ENCODE peak calls at places on chromosome 18, in ten cellular contexts. One of them, this sample, is unnamed.

GRCh38 chr18:47725656-47726055 is 204.8 kb downstream of the SMAD2 start:
- DNase-seq in GM12891: no peak
- DNase-seq in NB4: no peak
- DNase-seq in stomach: peak
- DNase-seq in A549: no peak
- DNase-seq in gastrocnemius medialis: no peak
- DNase-seq in suprapubic skin: peak
- DNase-seq in HepG2: no peak
- DNase-seq in spleen: no peak
- DNase-seq in ovary: no peak
- DNase-seq in this sample: no peak

GRCh38 chr18:2391470-2391869 is 179.8 kb downstream of the METTL4 start:
- DNase-seq in GM12891: no peak
- DNase-seq in NB4: no peak
- DNase-seq in stomach: no peak
- DNase-seq in A549: no peak
- DNase-seq in gastrocnemius medialis: no peak
- DNase-seq in suprapubic skin: no peak
- DNase-seq in HepG2: no peak
- DNase-seq in spleen: no peak
- DNase-seq in ovary: no peak
- DNase-seq in this sample: no peak

GRCh38 chr18:11976882-11977281 is 4.4 kb upstream of the IMPA2 start:
- DNase-seq in GM12891: no peak
- DNase-seq in NB4: no peak
- DNase-seq in stomach: no peak
- DNase-seq in A549: no peak
- DNase-seq in gastrocnemius medialis: no peak
- DNase-seq in suprapubic skin: no peak
- DNase-seq in HepG2: no peak
- DNase-seq in spleen: no peak
- DNase-seq in ovary: no peak
- DNase-seq in this sample: no peak

GRCh38 chr18:13175754-13176210 is 42.8 kb upstream of the LDLRAD4 start:
- DNase-seq in GM12891: no peak
- DNase-seq in NB4: no peak
- DNase-seq in stomach: no peak
- DNase-seq in A549: no peak
- DNase-seq in gastrocnemius medialis: no peak
- DNase-seq in suprapubic skin: no peak
- DNase-seq in HepG2: peak
- DNase-seq in spleen: no peak
- DNase-seq in ovary: no peak
- DNase-seq in this sample: no peak

GRCh38 chr18:32095156-32095555 is 3.5 kb downstream of the RNF138 start:
- DNase-seq in GM12891: no peak
- DNase-seq in NB4: no peak
- DNase-seq in stomach: no peak
- DNase-seq in A549: no peak
- DNase-seq in gastrocnemius medialis: no peak
- DNase-seq in suprapubic skin: no peak
- DNase-seq in HepG2: no peak
- DNase-seq in spleen: no peak
- DNase-seq in ovary: no peak
- DNase-seq in this sample: no peak

GRCh38 chr18:12944724-12945123 is 3.1 kb upstream of the SEH1L start:
- DNase-seq in GM12891: no peak
- DNase-seq in NB4: peak
- DNase-seq in stomach: peak
- DNase-seq in A549: no peak
- DNase-seq in gastrocnemius medialis: no peak
- DNase-seq in suprapubic skin: no peak
- DNase-seq in HepG2: no peak
- DNase-seq in spleen: no peak
- DNase-seq in ovary: no peak
- DNase-seq in this sample: peak

GRCh38 chr18:58870130-58870529 is 5.5 kb downstream of the ZNF532 start:
- DNase-seq in GM12891: no peak
- DNase-seq in NB4: no peak
- DNase-seq in stomach: no peak
- DNase-seq in A549: no peak
- DNase-seq in gastrocnemius medialis: no peak
- DNase-seq in suprapubic skin: no peak
- DNase-seq in HepG2: no peak
- DNase-seq in spleen: no peak
- DNase-seq in ovary: no peak
- DNase-seq in this sample: no peak

GRCh38 chr18:31598021-31598805 is 6.5 kb downstream of the TTR start:
- DNase-seq in GM12891: no peak
- DNase-seq in NB4: no peak
- DNase-seq in stomach: no peak
- DNase-seq in A549: no peak
- DNase-seq in gastrocnemius medialis: no peak
- DNase-seq in suprapubic skin: no peak
- DNase-seq in HepG2: no peak
- DNase-seq in spleen: no peak
- DNase-seq in ovary: no peak
- DNase-seq in this sample: no peak

GRCh38 chr18:75162978-75163377 is 46.0 kb downstream of the PTGR3 start:
- DNase-seq in GM12891: no peak
- DNase-seq in NB4: no peak
- DNase-seq in stomach: no peak
- DNase-seq in A549: no peak
- DNase-seq in gastrocnemius medialis: no peak
- DNase-seq in suprapubic skin: no peak
- DNase-seq in HepG2: no peak
- DNase-seq in spleen: no peak
- DNase-seq in ovary: no peak
- DNase-seq in this sample: no peak

GRCh38 chr18:75160315-75160714 is 48.6 kb downstream of the PTGR3 start:
- DNase-seq in GM12891: no peak
- DNase-seq in NB4: no peak
- DNase-seq in stomach: no peak
- DNase-seq in A549: no peak
- DNase-seq in gastrocnemius medialis: no peak
- DNase-seq in suprapubic skin: peak
- DNase-seq in HepG2: no peak
- DNase-seq in spleen: no peak
- DNase-seq in ovary: no peak
- DNase-seq in this sample: no peak

GRCh38 chr18:75163736-75164135 is 45.2 kb downstream of the PTGR3 start:
- DNase-seq in GM12891: no peak
- DNase-seq in NB4: no peak
- DNase-seq in stomach: no peak
- DNase-seq in A549: no peak
- DNase-seq in gastrocnemius medialis: no peak
- DNase-seq in suprapubic skin: no peak
- DNase-seq in HepG2: no peak
- DNase-seq in spleen: no peak
- DNase-seq in ovary: no peak
- DNase-seq in this sample: no peak

GRCh38 chr18:75162467-75162866 is 46.5 kb downstream of the PTGR3 start:
- DNase-seq in GM12891: no peak
- DNase-seq in NB4: no peak
- DNase-seq in stomach: no peak
- DNase-seq in A549: no peak
- DNase-seq in gastrocnemius medialis: peak
- DNase-seq in suprapubic skin: no peak
- DNase-seq in HepG2: no peak
- DNase-seq in spleen: no peak
- DNase-seq in ovary: no peak
- DNase-seq in this sample: no peak

DNA sequence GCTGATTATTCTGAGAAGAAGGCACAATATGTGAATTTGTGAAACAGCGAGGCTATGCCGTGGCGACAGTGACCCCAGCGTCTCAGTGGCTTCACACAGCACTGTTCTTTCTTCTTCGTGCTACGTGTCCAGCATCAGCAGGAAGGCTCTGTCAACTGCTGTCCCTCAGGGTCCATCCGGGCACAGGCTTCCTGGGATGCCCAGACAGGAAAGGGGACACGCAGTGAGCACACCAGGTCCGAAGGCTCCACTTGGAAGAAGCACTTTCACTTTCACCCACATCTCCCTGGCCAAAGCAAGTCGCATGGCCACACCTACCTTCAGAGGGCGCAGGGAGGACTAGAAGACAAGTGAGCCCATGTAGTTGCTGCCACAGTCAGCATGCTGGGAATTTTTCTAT is 47.3 kb downstream of the PTGR3 start:
- DNase-seq in GM12891: no peak
- DNase-seq in NB4: peak
- DNase-seq in stomach: peak
- DNase-seq in A549: peak
- DNase-seq in gastrocnemius medialis: peak
- DNase-seq in suprapubic skin: no peak
- DNase-seq in HepG2: peak
- DNase-seq in spleen: no peak
- DNase-seq in ovary: no peak
- DNase-seq in this sample: peak
- TF ChIP-seq POLR2A in GM12891: no peak
- TF ChIP-seq POLR2A in NB4: no peak
- TF ChIP-seq POLR2A in stomach: no peak
- TF ChIP-seq POLR2A in A549: no peak
- TF ChIP-seq POLR2A in gastrocnemius medialis: no peak
- TF ChIP-seq POLR2A in suprapubic skin: no peak
- TF ChIP-seq POLR2A in HepG2: no peak
- TF ChIP-seq POLR2A in spleen: no peak
- TF ChIP-seq POLR2A in ovary: no peak
- TF ChIP-seq POLR2A in this sample: no peak

GRCh38 chr18:48869591-48869990 is 81.2 kb downstream of the SMAD7 start:
- DNase-seq in GM12891: no peak
- DNase-seq in NB4: no peak
- DNase-seq in stomach: no peak
- DNase-seq in A549: no peak
- DNase-seq in gastrocnemius medialis: no peak
- DNase-seq in suprapubic skin: no peak
- DNase-seq in HepG2: no peak
- DNase-seq in spleen: peak
- DNase-seq in ovary: no peak
- DNase-seq in this sample: no peak

GRCh38 chr18:48867978-48868377 is 82.8 kb downstream of the SMAD7 start:
- DNase-seq in GM12891: no peak
- DNase-seq in NB4: no peak
- DNase-seq in stomach: no peak
- DNase-seq in A549: no peak
- DNase-seq in gastrocnemius medialis: no peak
- DNase-seq in suprapubic skin: no peak
- DNase-seq in HepG2: no peak
- DNase-seq in spleen: peak
- DNase-seq in ovary: no peak
- DNase-seq in this sample: no peak

GRCh38 chr18:48866028-48866733 is 84.6 kb downstream of the SMAD7 start:
- DNase-seq in GM12891: no peak
- DNase-seq in NB4: no peak
- DNase-seq in stomach: peak
- DNase-seq in A549: no peak
- DNase-seq in gastrocnemius medialis: peak
- DNase-seq in suprapubic skin: no peak
- DNase-seq in HepG2: no peak
- DNase-seq in spleen: peak
- DNase-seq in ovary: peak
- DNase-seq in this sample: peak

GRCh38 chr18:48866856-48867255 is 83.9 kb downstream of the SMAD7 start:
- DNase-seq in GM12891: no peak
- DNase-seq in NB4: no peak
- DNase-seq in stomach: no peak
- DNase-seq in A549: no peak
- DNase-seq in gastrocnemius medialis: no peak
- DNase-seq in suprapubic skin: no peak
- DNase-seq in HepG2: no peak
- DNase-seq in spleen: peak
- DNase-seq in ovary: no peak
- DNase-seq in this sample: no peak

DNA sequence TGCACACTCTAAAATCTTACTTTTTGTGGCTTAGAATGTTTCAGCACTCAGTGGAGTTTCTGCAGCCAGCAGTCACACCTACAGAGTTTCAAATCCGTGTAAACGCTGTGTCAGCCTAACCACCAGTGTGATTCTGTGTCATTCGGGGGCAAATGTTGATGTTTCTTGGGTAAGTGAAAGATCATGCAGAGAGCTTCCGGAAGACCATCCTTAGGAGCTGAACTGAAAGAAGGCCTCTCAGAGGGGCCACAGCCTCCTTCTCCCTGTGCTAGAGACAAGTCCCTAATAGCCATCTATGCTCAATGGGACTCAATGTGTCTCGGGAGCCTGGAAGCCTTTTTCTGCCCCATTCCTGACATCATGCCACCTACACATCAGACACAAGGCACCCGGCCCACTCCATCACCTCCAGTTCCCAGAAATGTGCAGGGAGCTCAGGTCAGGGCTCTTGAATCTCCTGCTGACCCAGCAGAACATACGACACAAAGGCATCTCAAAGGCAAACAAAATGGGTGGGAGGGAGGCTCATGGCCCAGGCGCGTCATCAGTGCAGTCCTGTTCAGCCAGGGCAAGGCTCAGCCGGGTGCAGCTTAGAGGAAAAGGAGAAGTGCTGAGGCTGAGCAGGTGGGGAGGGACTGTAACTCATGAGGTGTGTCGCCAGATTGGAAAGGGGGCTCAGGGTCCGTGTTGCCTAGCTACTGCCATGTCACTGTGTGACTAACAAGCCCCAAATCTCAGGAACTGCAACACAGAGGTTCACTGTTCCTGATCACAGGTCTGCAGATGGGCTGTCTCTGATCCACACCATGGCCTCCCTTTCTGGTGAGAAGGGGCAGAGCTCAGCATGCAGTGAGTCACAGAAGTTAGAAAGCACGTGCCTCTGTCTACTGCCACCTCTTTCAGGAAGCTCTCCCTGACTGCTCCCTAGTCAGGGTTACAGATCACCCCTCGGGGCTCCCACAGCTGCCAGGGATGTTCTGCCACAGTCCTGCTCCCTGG is 82.0 kb downstream of the SMAD7 start:
- DNase-seq in GM12891: peak
- DNase-seq in NB4: peak
- DNase-seq in stomach: peak
- DNase-seq in A549: no peak
- DNase-seq in gastrocnemius medialis: no peak
- DNase-seq in suprapubic skin: no peak
- DNase-seq in HepG2: peak
- DNase-seq in spleen: peak
- DNase-seq in ovary: no peak
- DNase-seq in this sample: no peak
- TF ChIP-seq POLR2A in GM12891: no peak
- TF ChIP-seq POLR2A in NB4: no peak
- TF ChIP-seq POLR2A in stomach: no peak
- TF ChIP-seq POLR2A in A549: no peak
- TF ChIP-seq POLR2A in gastrocnemius medialis: no peak
- TF ChIP-seq POLR2A in suprapubic skin: no peak
- TF ChIP-seq POLR2A in HepG2: no peak
- TF ChIP-seq POLR2A in spleen: no peak
- TF ChIP-seq POLR2A in ovary: no peak
- TF ChIP-seq POLR2A in this sample: no peak

GRCh38 chr18:66795011-66795410 is 191.1 kb upstream of the CDH19 start:
- DNase-seq in GM12891: no peak
- DNase-seq in NB4: no peak
- DNase-seq in stomach: no peak
- DNase-seq in A549: no peak
- DNase-seq in gastrocnemius medialis: no peak
- DNase-seq in suprapubic skin: no peak
- DNase-seq in HepG2: no peak
- DNase-seq in spleen: no peak
- DNase-seq in ovary: no peak
- DNase-seq in this sample: no peak
- TF ChIP-seq POLR2A in GM12891: no peak
- TF ChIP-seq POLR2A in NB4: no peak
- TF ChIP-seq POLR2A in stomach: no peak
- TF ChIP-seq POLR2A in A549: no peak
- TF ChIP-seq POLR2A in gastrocnemius medialis: no peak
- TF ChIP-seq POLR2A in suprapubic skin: no peak
- TF ChIP-seq POLR2A in HepG2: no peak
- TF ChIP-seq POLR2A in spleen: no peak
- TF ChIP-seq POLR2A in ovary: no peak
- TF ChIP-seq POLR2A in this sample: no peak

DNA sequence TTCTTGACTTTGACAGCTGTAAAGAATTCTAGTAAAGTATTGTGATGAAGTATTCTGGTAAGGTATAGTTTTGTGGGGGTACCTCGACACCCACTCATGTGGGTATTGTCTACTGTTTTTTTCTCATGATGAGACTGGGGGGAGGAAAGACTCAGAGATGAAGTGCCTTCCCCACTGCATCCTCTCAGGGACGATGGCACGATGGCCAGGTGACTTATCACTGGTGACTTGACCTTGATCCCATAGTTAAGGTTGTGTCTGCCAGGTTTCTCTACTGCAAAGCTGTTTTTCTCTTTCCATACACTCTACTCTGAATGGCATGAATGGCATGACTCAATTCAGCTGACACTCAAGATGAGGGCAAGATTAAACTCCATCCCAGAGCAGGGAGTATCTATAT is 936 bp upstream of the CCDC68 start:
- DNase-seq in GM12891: no peak
- DNase-seq in NB4: no peak
- DNase-seq in stomach: no peak
- DNase-seq in A549: no peak
- DNase-seq in gastrocnemius medialis: no peak
- DNase-seq in suprapubic skin: no peak
- DNase-seq in HepG2: no peak
- DNase-seq in spleen: no peak
- DNase-seq in ovary: no peak
- DNase-seq in this sample: no peak
- TF ChIP-seq POLR2A in GM12891: no peak
- TF ChIP-seq POLR2A in NB4: no peak
- TF ChIP-seq POLR2A in stomach: no peak
- TF ChIP-seq POLR2A in A549: no peak
- TF ChIP-seq POLR2A in gastrocnemius medialis: no peak
- TF ChIP-seq POLR2A in suprapubic skin: no peak
- TF ChIP-seq POLR2A in HepG2: no peak
- TF ChIP-seq POLR2A in spleen: no peak
- TF ChIP-seq POLR2A in ovary: no peak
- TF ChIP-seq POLR2A in this sample: no peak

This sample was measured in adrenal gland.